ENCODE peak calls at places on chromosomes 3 and 15, in eight cellular contexts. One of them, this sample, is unnamed.

GRCh38 chr3:138944136-138944658 is 2.7 kb downstream of the FOXL2 start:
- DNase-seq in lung: no peak
- DNase-seq in cardiac fibroblast: no peak
- DNase-seq in neural progenitor cell: peak; percentile 58
- DNase-seq in GM23338: peak; percentile 76
- DNase-seq in AG04450: no peak
- DNase-seq in fibroblast of lung: peak; percentile 56
- DNase-seq in HCT116: no peak
- DNase-seq in this sample: no peak

GRCh38 chr3:117790256-117790987 is 1080.8 kb downstream of the TUSC7 start:
- DNase-seq in HCT116: no peak
- DNase-seq in cardiac fibroblast: no peak
- DNase-seq in lung: no peak
- DNase-seq in AG04450: no peak
- DNase-seq in GM23338: peak; percentile 55
- DNase-seq in fibroblast of lung: no peak
- DNase-seq in neural progenitor cell: peak; percentile 68
- DNase-seq in this sample: peak; percentile 44

GRCh38 chr3:133924041-133924440 is 28.4 kb upstream of the RAB6B start:
- DNase-seq in neural progenitor cell: no peak
- DNase-seq in fibroblast of lung: no peak
- DNase-seq in AG04450: no peak
- DNase-seq in HCT116: no peak
- DNase-seq in lung: no peak
- DNase-seq in GM23338: no peak
- DNase-seq in cardiac fibroblast: peak; percentile 25
- DNase-seq in this sample: peak; percentile 38

GRCh38 chr3:178684881-178685590 is 148.8 kb downstream of the KCNMB2 start:
- DNase-seq in fibroblast of lung: no peak
- DNase-seq in GM23338: peak; percentile 64
- DNase-seq in cardiac fibroblast: no peak
- DNase-seq in neural progenitor cell: peak; percentile 70
- DNase-seq in HCT116: no peak
- DNase-seq in AG04450: no peak
- DNase-seq in lung: no peak
- DNase-seq in this sample: no peak

GRCh38 chr3:45869638-45870037 is 16.7 kb upstream of the CCR9 start:
- DNase-seq in lung: no peak
- DNase-seq in fibroblast of lung: no peak
- DNase-seq in HCT116: no peak
- DNase-seq in GM23338: no peak
- DNase-seq in AG04450: no peak
- DNase-seq in neural progenitor cell: no peak
- DNase-seq in cardiac fibroblast: no peak
- DNase-seq in this sample: no peak

GRCh38 chr3:151265866-151266265 is 12.5 kb downstream of the P2RY14 start:
- DNase-seq in HCT116: no peak
- DNase-seq in neural progenitor cell: peak; percentile 27
- DNase-seq in lung: no peak
- DNase-seq in GM23338: peak; percentile 87
- DNase-seq in fibroblast of lung: no peak
- DNase-seq in cardiac fibroblast: no peak
- DNase-seq in AG04450: no peak
- DNase-seq in this sample: no peak

GRCh38 chr3:115187149-115187757 is 40.2 kb upstream of the ZBTB20 start:
- DNase-seq in cardiac fibroblast: no peak
- DNase-seq in neural progenitor cell: no peak
- DNase-seq in HCT116: no peak
- DNase-seq in GM23338: no peak
- DNase-seq in AG04450: no peak
- DNase-seq in fibroblast of lung: no peak
- DNase-seq in lung: no peak
- DNase-seq in this sample: no peak

GRCh38 chr3:50573566-50574279 is 4.4 kb downstream of the HEMK1 start:
- DNase-seq in GM23338: no peak
- DNase-seq in fibroblast of lung: no peak
- DNase-seq in neural progenitor cell: no peak
- DNase-seq in AG04450: no peak
- DNase-seq in cardiac fibroblast: no peak
- DNase-seq in HCT116: no peak
- DNase-seq in lung: peak; percentile 48
- DNase-seq in this sample: no peak

GRCh38 chr3:49607796-49608195 is 53.5 kb downstream of the BSN start:
- DNase-seq in HCT116: no peak
- DNase-seq in cardiac fibroblast: no peak
- DNase-seq in lung: no peak
- DNase-seq in neural progenitor cell: no peak
- DNase-seq in GM23338: peak; percentile 35
- DNase-seq in AG04450: no peak
- DNase-seq in fibroblast of lung: no peak
- DNase-seq in this sample: no peak

GRCh38 chr3:150544040-150544439 is 2.3 kb downstream of the SERP1 start:
- DNase-seq in HCT116: no peak
- DNase-seq in fibroblast of lung: peak; percentile 28
- DNase-seq in cardiac fibroblast: peak; percentile 69
- DNase-seq in lung: no peak
- DNase-seq in GM23338: no peak
- DNase-seq in neural progenitor cell: no peak
- DNase-seq in AG04450: no peak
- DNase-seq in this sample: peak; percentile 42

DNA sequence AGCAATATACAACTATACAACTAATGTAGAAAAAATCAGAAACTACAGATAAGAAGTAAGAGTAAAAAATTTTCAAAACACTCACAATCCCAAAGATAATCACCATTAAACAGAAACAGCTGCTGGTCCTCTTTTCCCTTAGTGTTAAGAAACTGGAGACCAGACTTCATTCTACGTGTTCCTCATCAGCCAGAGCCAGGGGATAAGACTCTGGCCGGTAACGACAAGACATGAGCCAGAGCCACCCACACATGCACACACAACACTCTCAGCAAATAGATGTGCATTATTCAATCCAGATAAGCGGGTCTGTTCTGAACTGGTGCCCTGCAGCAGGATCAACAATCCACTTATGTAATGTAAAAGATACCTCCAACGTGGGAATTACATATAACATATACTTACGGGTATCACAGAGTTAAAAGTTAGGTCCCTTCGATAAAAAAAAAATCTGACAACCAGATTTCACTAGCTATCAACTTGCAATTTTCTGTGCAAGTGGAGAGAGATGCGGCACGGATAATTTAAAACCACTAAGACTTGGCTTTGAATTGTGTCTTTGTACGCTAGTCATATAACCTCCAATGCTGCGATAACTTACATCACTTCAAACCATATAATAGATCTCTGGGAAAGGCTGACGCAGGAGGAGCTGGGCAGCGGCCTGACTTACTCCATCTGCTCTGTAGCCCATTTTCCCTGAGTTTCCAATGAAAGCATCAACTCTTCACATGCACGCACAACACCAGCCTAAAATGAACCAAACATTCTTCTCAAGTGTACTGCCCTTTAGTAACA is 17.8 kb downstream of the PRICKLE2 start:
- DNase-seq in GM23338: no peak
- DNase-seq in AG04450: no peak
- DNase-seq in fibroblast of lung: peak; percentile 76
- DNase-seq in neural progenitor cell: no peak
- DNase-seq in cardiac fibroblast: peak; percentile 58
- DNase-seq in lung: no peak
- DNase-seq in HCT116: no peak
- DNase-seq in this sample: peak; percentile 30
- H3K4me3 ChIP-seq in GM23338: no peak overlapping the region
- H3K4me3 ChIP-seq in AG04450: no peak overlapping the region
- H3K4me3 ChIP-seq in fibroblast of lung: no peak overlapping the region
- H3K4me3 ChIP-seq in neural progenitor cell: no peak overlapping the region
- H3K4me3 ChIP-seq in cardiac fibroblast: no peak overlapping the region
- H3K4me3 ChIP-seq in lung: no peak overlapping the region
- H3K4me3 ChIP-seq in HCT116: no peak overlapping the region
- H3K4me3 ChIP-seq in this sample: no peak overlapping the region

GRCh38 chr3:141414800-141415462 is 46.6 kb downstream of the ZBTB38 start:
- DNase-seq in fibroblast of lung: peak; percentile 50
- DNase-seq in GM23338: no peak
- DNase-seq in neural progenitor cell: no peak
- DNase-seq in HCT116: no peak
- DNase-seq in cardiac fibroblast: peak; percentile 81
- DNase-seq in AG04450: no peak
- DNase-seq in lung: no peak
- DNase-seq in this sample: peak; percentile 69

GRCh38 chr3:141414141-141414689 is 45.9 kb downstream of the ZBTB38 start:
- DNase-seq in GM23338: no peak
- DNase-seq in lung: no peak
- DNase-seq in fibroblast of lung: no peak
- DNase-seq in HCT116: no peak
- DNase-seq in AG04450: no peak
- DNase-seq in cardiac fibroblast: peak; percentile 75
- DNase-seq in neural progenitor cell: no peak
- DNase-seq in this sample: peak; percentile 53

GRCh38 chr3:141412087-141412935 is 44.0 kb downstream of the ZBTB38 start:
- DNase-seq in cardiac fibroblast: peak; percentile 97
- DNase-seq in neural progenitor cell: peak; percentile 44
- DNase-seq in lung: no peak
- DNase-seq in AG04450: peak; percentile 76
- DNase-seq in GM23338: peak; percentile 56
- DNase-seq in HCT116: no peak
- DNase-seq in fibroblast of lung: peak; percentile 95
- DNase-seq in this sample: peak; percentile 93

GRCh38 chr3:141412936-141413354 is 44.6 kb downstream of the ZBTB38 start:
- DNase-seq in cardiac fibroblast: peak; percentile 84
- DNase-seq in neural progenitor cell: peak; percentile 60
- DNase-seq in fibroblast of lung: peak; percentile 94
- DNase-seq in AG04450: peak; percentile 66
- DNase-seq in GM23338: no peak
- DNase-seq in HCT116: no peak
- DNase-seq in lung: peak; percentile 89
- DNase-seq in this sample: peak; percentile 80

DNA sequence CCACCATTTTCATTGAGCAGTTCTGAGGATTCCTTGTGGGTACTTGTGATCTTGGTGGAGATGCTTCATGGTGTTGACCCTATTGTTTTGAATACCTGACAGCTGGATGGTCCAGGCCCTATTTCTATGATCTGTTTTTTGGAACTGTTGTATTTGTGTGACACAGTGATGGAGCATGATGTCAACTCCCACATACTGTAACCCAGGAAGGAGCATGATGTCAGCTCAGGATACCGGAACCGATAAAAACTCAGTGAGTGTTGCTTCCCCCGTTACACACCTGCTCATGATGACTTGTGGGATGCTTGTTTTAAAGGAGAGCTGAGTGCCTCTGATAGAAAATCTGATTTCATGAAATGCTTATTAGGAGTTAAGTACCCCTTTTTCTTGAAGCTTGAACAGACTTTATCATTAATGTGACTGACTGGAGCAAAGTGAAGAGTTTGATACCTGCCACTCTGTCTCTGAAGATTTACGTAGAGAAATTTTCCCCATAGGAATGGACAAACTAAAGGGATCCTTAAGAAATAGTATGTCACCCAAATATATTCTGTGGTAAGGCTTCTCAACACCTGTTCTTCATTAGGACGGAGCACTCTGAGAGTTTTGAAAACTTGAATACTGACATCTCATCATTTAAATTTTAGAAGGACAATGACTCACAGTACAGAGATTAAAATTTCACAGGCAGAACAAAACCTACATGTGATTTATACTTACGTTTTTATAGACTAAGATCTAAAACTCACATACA is 45.3 kb downstream of the ZBTB38 start:
- DNase-seq in cardiac fibroblast: peak; percentile 68
- DNase-seq in GM23338: no peak
- DNase-seq in HCT116: no peak
- DNase-seq in lung: no peak
- DNase-seq in AG04450: no peak
- DNase-seq in neural progenitor cell: no peak
- DNase-seq in fibroblast of lung: no peak
- DNase-seq in this sample: no peak
- H3K4me3 ChIP-seq in cardiac fibroblast: no peak overlapping the region
- H3K4me3 ChIP-seq in GM23338: no peak overlapping the region
- H3K4me3 ChIP-seq in HCT116: no peak overlapping the region
- H3K4me3 ChIP-seq in lung: no peak overlapping the region
- H3K4me3 ChIP-seq in AG04450: no peak overlapping the region
- H3K4me3 ChIP-seq in neural progenitor cell: no peak overlapping the region
- H3K4me3 ChIP-seq in fibroblast of lung: no peak overlapping the region
- H3K4me3 ChIP-seq in this sample: no peak overlapping the region

DNA sequence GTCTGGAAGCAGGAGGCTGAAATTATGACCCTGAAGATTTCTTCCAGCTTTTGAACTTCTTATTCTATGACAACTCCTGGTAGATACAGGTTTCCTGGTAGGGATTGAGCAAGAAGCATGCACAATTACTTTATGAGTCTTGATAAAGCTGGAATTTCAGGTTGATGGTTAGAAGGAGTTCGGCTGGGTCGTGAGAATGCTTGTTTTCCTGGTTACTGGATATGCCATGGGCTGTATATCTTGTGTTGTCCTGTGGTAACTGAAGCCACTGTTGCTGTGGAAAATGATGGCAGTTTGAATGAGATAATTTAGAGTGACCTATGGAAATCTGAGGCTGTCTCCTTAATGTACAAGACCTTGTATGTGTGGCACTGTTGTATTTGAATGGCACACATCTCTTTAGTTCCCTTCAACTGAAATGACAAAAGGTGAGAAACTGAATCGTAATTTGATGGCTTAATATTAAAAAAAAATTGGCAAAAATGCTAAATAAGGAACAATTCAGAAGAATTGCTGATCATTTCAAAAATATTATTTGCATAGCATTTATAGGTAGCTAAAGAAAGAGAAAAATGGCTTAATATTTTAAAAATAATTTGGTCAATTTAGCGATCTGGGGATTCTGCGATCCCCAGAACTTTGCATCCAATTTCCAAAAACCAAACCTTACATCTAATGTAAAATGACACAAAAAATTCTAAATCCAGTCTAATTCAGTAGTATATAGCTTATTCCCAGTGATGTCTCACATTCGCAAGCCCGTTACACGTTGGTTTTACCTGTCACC is 1.1 kb upstream of the UBE2E1 start:
- DNase-seq in fibroblast of lung: no peak
- DNase-seq in neural progenitor cell: no peak
- DNase-seq in AG04450: no peak
- DNase-seq in GM23338: no peak
- DNase-seq in HCT116: no peak
- DNase-seq in lung: no peak
- DNase-seq in cardiac fibroblast: no peak
- DNase-seq in this sample: no peak
- H3K4me3 ChIP-seq in fibroblast of lung: no peak overlapping the region
- H3K4me3 ChIP-seq in neural progenitor cell: peak overlapping the region; percentile 86
- H3K4me3 ChIP-seq in AG04450: no peak overlapping the region
- H3K4me3 ChIP-seq in GM23338: peak overlapping the region; percentile 88
- H3K4me3 ChIP-seq in HCT116: peak overlapping the region; percentile 67
- H3K4me3 ChIP-seq in lung: no peak overlapping the region
- H3K4me3 ChIP-seq in cardiac fibroblast: no peak overlapping the region
- H3K4me3 ChIP-seq in this sample: no peak overlapping the region

DNA sequence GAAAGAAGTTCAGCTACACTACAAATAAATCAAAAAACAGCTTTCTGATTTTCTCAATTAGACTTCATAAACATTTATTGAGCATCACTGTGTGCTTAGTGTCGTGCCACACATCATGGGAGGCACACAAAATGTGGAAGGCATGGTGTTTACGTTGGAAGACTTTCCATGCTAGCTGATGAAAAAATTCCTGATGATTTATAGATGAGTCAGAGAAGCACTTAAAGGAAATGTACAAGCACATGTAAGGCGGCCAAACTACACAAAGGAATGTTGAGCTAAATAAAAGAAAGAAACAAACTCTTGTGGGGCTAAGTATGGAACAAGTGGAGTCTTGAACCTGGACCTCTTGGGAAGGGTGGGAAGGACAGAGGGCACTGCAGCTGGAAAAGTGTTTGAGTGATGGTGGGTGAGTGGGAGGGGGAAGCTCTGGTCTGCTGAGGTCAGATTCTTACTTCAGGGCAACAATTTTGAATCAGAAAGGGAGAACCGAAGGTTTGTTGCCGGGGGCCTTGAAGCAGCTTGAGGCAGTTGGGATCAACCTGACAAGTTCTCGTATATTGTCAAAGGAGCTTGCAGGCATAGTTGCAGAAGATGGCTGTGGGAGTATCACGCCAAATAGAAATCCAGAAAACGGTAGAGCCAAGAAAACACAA is 66.9 kb downstream of the FOXB1 start:
- DNase-seq in AG04450: peak; percentile 55
- DNase-seq in lung: no peak
- DNase-seq in cardiac fibroblast: peak; percentile 90
- DNase-seq in GM23338: no peak
- DNase-seq in HCT116: no peak
- DNase-seq in fibroblast of lung: peak; percentile 91
- DNase-seq in neural progenitor cell: no peak
- DNase-seq in this sample: peak; percentile 76
- H3K4me3 ChIP-seq in AG04450: no peak overlapping the region
- H3K4me3 ChIP-seq in lung: no peak overlapping the region
- H3K4me3 ChIP-seq in cardiac fibroblast: no peak overlapping the region
- H3K4me3 ChIP-seq in GM23338: no peak overlapping the region
- H3K4me3 ChIP-seq in HCT116: no peak overlapping the region
- H3K4me3 ChIP-seq in fibroblast of lung: no peak overlapping the region
- H3K4me3 ChIP-seq in neural progenitor cell: no peak overlapping the region
- H3K4me3 ChIP-seq in this sample: no peak overlapping the region

This sample was measured in choroid plexus epithelial cell.